ENCODE peak calls at places on chromosomes 7 and 10, in nine cellular contexts. K, X, T, N, W, S, A, R and G are unnamed samples.

GRCh38 chr7:5689118-5689517 is 92.3 kb downstream of the RNF216 start:
- DNase-seq in K (no peak), X (no peak), T (no peak), N (peak; percentile 71), W (peak; percentile 62), S (no peak), A (peak; percentile 68), R (no peak), G (no peak)

GRCh38 chr7:46146454-46147255 is 225.6 kb upstream of the IGFBP3 start:
- DNase-seq in K (no peak), X (peak; percentile 70), T (peak; percentile 91), N (peak; percentile 67), W (peak; percentile 56), S (no peak), A (no peak), R (no peak), G (no peak)

GRCh38 chr7:146314962-146315361 is 198.4 kb downstream of the CNTNAP2 start:
- DNase-seq in K (no peak), X (no peak), T (no peak), N (no peak), W (no peak), S (no peak), A (no peak), R (no peak), G (no peak)

GRCh38 chr7:40763319-40764287 is 628.8 kb downstream of the SUGCT start:
- DNase-seq in K (no peak), X (peak; percentile 64), T (peak; percentile 86), N (peak; percentile 32), W (peak; percentile 40), S (no peak), A (no peak), R (no peak), G (peak; percentile 86)

GRCh38 chr7:44244282-44244681 is 43.5 kb downstream of the YKT6 start:
- DNase-seq in K (no peak), X (no peak), T (no peak), N (peak; percentile 18), W (peak; percentile 26), S (peak; percentile 78), A (peak; percentile 40), R (no peak), G (no peak)

GRCh38 chr7:157820796-157821195 is 484.0 kb downstream of the DNAJB6 start:
- DNase-seq in K (no peak), X (no peak), T (no peak), N (no peak), W (no peak), S (no peak), A (no peak), R (no peak), G (no peak)

GRCh38 chr10:30591249-30591670 is 38.3 kb downstream of the LYZL2 start:
- DNase-seq in K (peak; percentile 56), X (no peak), T (no peak), N (peak; percentile 72), W (peak; percentile 73), S (peak; percentile 47), A (peak; percentile 64), R (no peak), G (no peak)

GRCh38 chr7:55081067-55081853 is 62.4 kb downstream of the EGFR start:
- DNase-seq in K (no peak), X (no peak), T (no peak), N (no peak), W (peak; percentile 52), S (no peak), A (no peak), R (no peak), G (no peak)

GRCh38 chr7:87146740-87147386 is 5.4 kb upstream of the DMTF1 start:
- DNase-seq in K (no peak), X (no peak), T (no peak), N (no peak), W (no peak), S (no peak), A (no peak), R (no peak), G (no peak)

GRCh38 chr7:129906700-129907099 is 46.1 kb downstream of the UBE2H start:
- DNase-seq in K (no peak), X (no peak), T (no peak), N (peak; percentile 63), W (peak; percentile 50), S (no peak), A (no peak), R (no peak), G (no peak)

GRCh38 chr7:150957119-150958020 is 20.8 kb downstream of the KCNH2 start:
- DNase-seq in K (no peak), X (no peak), T (no peak), N (no peak), W (no peak), S (no peak), A (no peak), R (no peak), G (no peak)

GRCh38 chr7:46205478-46205877 is 284.4 kb upstream of the IGFBP3 start:
- DNase-seq in K (no peak), X (no peak), T (no peak), N (no peak), W (no peak), S (no peak), A (no peak), R (no peak), G (no peak)

GRCh38 chr7:11355571-11355970 is 381.9 kb downstream of the PHF14 start:
- DNase-seq in K (no peak), X (no peak), T (no peak), N (no peak), W (no peak), S (no peak), A (no peak), R (no peak), G (no peak)

DNA sequence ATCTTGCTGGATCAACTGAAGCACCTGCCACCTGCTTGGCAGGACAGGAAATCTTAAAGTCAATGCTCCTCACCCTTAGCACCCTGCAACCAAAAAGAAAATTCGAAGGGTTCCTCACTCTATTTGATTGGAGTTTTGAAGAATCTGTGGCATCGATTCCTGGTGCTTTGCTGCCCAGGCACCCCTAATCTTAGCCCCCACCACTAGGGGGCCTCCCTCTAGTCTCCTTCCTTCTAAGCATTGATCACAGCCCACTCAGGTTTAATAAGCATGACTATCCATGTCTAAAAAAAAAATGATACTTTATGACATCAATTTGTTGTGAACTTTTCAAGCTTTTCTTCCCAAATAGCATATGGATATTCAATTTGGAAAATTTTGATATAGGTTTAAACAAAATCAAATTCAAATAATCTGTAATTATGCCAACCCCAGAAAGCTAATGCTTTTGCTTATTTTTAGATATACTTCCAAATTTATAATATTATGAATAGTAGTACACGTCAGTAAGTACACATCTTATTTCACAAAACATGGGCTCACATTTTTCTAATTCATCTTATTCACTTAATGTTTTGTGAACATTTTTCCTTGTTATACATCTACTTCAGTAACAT is 45.3 kb downstream of the NRG3 start:
- DNase-seq in K (no peak), X (no peak), T (no peak), N (no peak), W (no peak), S (peak; percentile 21), A (peak; percentile 9), R (no peak), G (no peak)
- TF ChIP-seq CTCF in K (no peak), X (no peak), T (no peak), N (peak; percentile 51), W (peak; percentile 61), S (peak; percentile 51), A (peak; percentile 65), R (no peak), G (no peak)

DNA sequence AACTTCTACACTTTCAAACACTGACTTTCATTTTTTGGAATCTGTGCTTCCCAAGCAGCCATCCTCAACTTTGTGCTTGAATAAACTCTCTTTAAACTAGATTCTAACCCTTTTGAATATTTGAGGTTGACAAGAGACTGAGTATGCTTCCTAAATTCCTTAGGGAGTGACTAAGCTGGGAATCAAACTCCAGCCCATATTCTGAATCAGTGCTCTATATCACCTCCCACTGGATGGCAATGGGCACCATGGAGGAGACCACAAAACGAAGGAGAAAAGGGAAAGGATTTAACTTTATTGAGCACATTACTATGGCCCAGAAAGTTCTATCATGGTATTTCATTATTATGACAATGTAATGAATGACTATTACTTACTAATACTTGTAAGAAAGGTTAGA is 17.2 kb upstream of the SLC26A4 start:
- DNase-seq in K (no peak), X (peak; percentile 21), T (no peak), N (peak; percentile 54), W (peak; percentile 49), S (no peak), A (no peak), R (no peak), G (no peak)
- TF ChIP-seq CTCF in K (no peak), X (peak; percentile 63), T (peak; percentile 51), N (peak; percentile 39), W (peak; percentile 37), S (no peak), A (no peak), R (no peak), G (peak; percentile 36)

GRCh38 chr7:106098889-106099288 is 13.2 kb downstream of the SYPL1 start:
- DNase-seq in K (no peak), X (no peak), T (no peak), N (no peak), W (no peak), S (no peak), A (no peak), R (no peak), G (no peak)
- TF ChIP-seq CTCF in K (no peak), X (no peak), T (no peak), N (no peak), W (no peak), S (no peak), A (no peak), R (no peak), G (no peak)

DNA sequence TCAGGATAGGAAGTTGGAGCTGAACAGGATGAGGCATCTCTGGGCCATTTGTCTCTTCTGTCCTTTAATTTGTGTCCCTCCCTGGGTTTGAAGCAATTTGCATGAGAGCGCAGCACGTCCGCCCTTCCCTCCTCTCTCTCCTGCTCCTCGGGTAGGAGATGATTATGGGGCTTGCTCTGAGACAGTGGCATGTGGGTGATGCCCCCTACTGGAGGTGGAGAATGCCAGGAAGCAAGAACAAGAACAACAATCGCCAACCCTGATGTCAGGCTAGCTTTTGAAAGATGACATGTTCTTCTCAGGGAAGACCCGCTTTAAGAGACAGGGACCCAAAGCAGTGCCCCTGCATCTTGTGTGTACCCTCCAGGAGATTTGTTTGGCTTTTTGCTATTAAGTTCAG is 63.9 kb upstream of the LOXL4 start:
- DNase-seq in K (no peak), X (no peak), T (no peak), N (no peak), W (no peak), S (no peak), A (peak; percentile 47), R (peak; percentile 59), G (no peak)
- TF ChIP-seq CTCF in K (no peak), X (peak; percentile 31), T (peak; percentile 19), N (peak; percentile 43), W (peak; percentile 58), S (peak; percentile 16), A (peak; percentile 49), R (no peak), G (peak; percentile 8)